ENCODE peak calls at places on chromosomes 13 and 19, in eight cellular contexts. J is DND-41; U is cardiac muscle cell; C is CD8-positive, alpha-beta T cell; F is heart left ventricle; Z is GM12878; G is Caco-2; I is endodermal cell. O is an unnamed sample.

GRCh38 chr13:46354143-46355087 is 32.6 kb downstream of the RUBCNL start:
- DNase-seq in J (no peak), U (no peak), C (no peak), F (no peak), Z (peak; percentile 53), G (no peak), I (no peak), O (peak; percentile 66)

GRCh38 chr13:96503481-96503880 is 413.6 kb downstream of the HS6ST3 start:
- DNase-seq in J (no peak), U (peak; percentile 9), C (no peak), F (no peak), Z (no peak), G (no peak), I (no peak), O (no peak)

GRCh38 chr13:57630661-57631606 is 610 bp upstream of the PCDH17 start:
- DNase-seq in J (no peak), U (peak; percentile 30), C (no peak), F (no peak), Z (no peak), G (no peak), I (peak; percentile 57), O (no peak)

GRCh38 chr19:16180611-16181010 is 4.6 kb upstream of the FAM32A start:
- DNase-seq in J (no peak), U (no peak), C (no peak), F (no peak), Z (no peak), G (peak; percentile 62), I (peak; percentile 66), O (no peak)

GRCh38 chr13:30907167-30907761 is 1.2 kb downstream of the MEDAG start:
- DNase-seq in J (no peak), U (no peak), C (no peak), F (peak; percentile 52), Z (no peak), G (no peak), I (no peak), O (no peak)

GRCh38 chr19:10678813-10679212 is 22.4 kb upstream of the QTRT1 start:
- DNase-seq in J (no peak), U (no peak), C (no peak), F (no peak), Z (no peak), G (no peak), I (no peak), O (no peak)

GRCh38 chr13:60931858-60932546 is 483.6 kb downstream of the PCDH20 start:
- DNase-seq in J (no peak), U (no peak), C (no peak), F (no peak), Z (no peak), G (no peak), I (no peak), O (no peak)

GRCh38 chr19:2294377-2295335 is 12.7 kb upstream of the PEAK3 start:
- DNase-seq in J (no peak), U (no peak), C (no peak), F (peak; percentile 60), Z (no peak), G (no peak), I (no peak), O (no peak)

GRCh38 chr13:69618393-69618792 is 489.2 kb upstream of the ATXN8OS start:
- DNase-seq in J (no peak), U (no peak), C (no peak), F (no peak), Z (no peak), G (no peak), I (no peak), O (no peak)

GRCh38 chr13:77691871-77692270 is 5.6 kb upstream of the SLAIN1 start:
- DNase-seq in J (no peak), U (no peak), C (no peak), F (no peak), Z (no peak), G (no peak), I (no peak), O (no peak)

GRCh38 chr19:2338055-2338615 is 9.7 kb downstream of the SPPL2B start:
- DNase-seq in J (no peak), U (no peak), C (no peak), F (no peak), Z (no peak), G (no peak), I (no peak), O (no peak)

GRCh38 chr19:23810496-23810895 is 51.8 kb upstream of the ZNF681 start:
- DNase-seq in J (no peak), U (no peak), C (no peak), F (no peak), Z (no peak), G (no peak), I (no peak), O (no peak)

GRCh38 chr19:38304866-38305429 is 897 bp downstream of the C19orf33 start:
- DNase-seq in J (no peak), U (peak; percentile 92), C (no peak), F (peak; percentile 72), Z (no peak), G (peak; percentile 93), I (peak; percentile 98), O (no peak)
- H3K4me3 ChIP-seq in J (no peak overlapping the region), U (no peak overlapping the region), C (no peak overlapping the region), F (peak overlapping the region; percentile 29), Z (no peak overlapping the region), G (peak overlapping the region; percentile 33), I (no peak overlapping the region), O (no peak overlapping the region)

DNA sequence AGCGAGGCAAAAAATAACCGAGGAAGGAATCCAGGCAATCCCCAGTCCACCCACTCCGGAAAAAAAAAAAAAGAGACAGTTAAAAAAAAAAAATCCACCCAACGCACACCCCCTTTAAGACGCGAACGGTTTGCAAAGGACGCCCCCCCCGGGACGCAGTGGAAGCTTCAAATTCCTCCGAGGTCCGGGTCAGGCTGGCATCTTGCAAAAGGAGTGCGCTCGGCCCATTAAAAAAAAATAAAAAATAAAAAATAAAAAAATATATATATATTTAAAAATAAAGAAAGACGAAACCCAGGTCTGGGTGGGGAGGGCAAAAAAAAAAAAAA is 235 bp upstream of the CACNA1A start:
- DNase-seq in J (no peak), U (peak; percentile 23), C (no peak), F (no peak), Z (no peak), G (no peak), I (no peak), O (no peak)
- TF ChIP-seq CTCF in J (no peak), U (no peak), C (no peak), F (no peak), Z (no peak), G (no peak), I (no peak), O (no peak)

GRCh38 chr19:49808762-49809154 is 4.3 kb downstream of the FUZ start:
- DNase-seq in J (peak; percentile 49), U (peak; percentile 97), C (peak; percentile 86), F (peak; percentile 97), Z (no peak), G (peak; percentile 96), I (peak; percentile 99), O (peak; percentile 87)
- H3K4me3 ChIP-seq in J (no peak overlapping the region), U (peak overlapping the region; percentile 32), C (peak overlapping the region; percentile 65), F (peak overlapping the region; percentile 90), Z (peak overlapping the region; percentile 60), G (peak overlapping the region; percentile 85), I (peak overlapping the region; percentile 69), O (peak overlapping the region; percentile 54)

GRCh38 chr13:111115841-111116500 is 861 bp downstream of the ARHGEF7 start:
- DNase-seq in J (no peak), U (peak; percentile 48), C (no peak), F (peak; percentile 76), Z (no peak), G (no peak), I (peak; percentile 67), O (no peak)
- TF ChIP-seq CTCF in J (no peak), U (no peak), C (no peak), F (no peak), Z (no peak), G (no peak), I (no peak), O (no peak)

DNA sequence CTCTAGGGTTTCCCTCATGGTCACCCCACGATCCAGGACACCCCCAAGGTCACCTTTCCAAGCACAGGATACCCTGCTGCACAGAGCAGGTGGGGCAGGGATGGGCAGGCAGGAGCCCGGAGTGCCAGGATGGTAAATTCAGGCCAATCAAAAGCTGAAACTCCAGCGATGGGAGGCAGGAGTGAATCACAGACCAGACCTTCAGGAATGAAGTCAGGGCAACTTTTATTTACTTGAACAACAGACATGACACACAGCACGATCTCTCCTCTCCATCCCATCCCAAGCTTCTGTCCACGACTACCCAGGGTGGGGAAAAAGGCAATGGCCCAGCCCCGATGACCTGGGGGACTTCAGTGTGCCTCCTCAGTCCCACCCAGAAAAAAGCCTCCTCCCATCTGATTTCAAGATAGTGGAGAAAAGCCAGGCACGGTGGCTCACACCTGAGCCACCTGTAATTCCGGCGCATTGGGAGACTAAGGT is 39.1 kb downstream of the ZSWIM4 start:
- DNase-seq in J (no peak), U (no peak), C (peak; percentile 11), F (no peak), Z (no peak), G (no peak), I (peak; percentile 50), O (no peak)
- H3K4me3 ChIP-seq in J (no peak overlapping the region), U (no peak overlapping the region), C (no peak overlapping the region), F (no peak overlapping the region), Z (peak overlapping the region; percentile 57), G (no peak overlapping the region), I (peak overlapping the region; percentile 53), O (no peak overlapping the region)

GRCh38 chr13:29596064-29596418 is 553 bp upstream of the SLC7A1 start:
- DNase-seq in J (no peak), U (no peak), C (no peak), F (no peak), Z (no peak), G (no peak), I (no peak), O (no peak)

GRCh38 chr13:29594710-29595379 is 643 bp downstream of the SLC7A1 start:
- DNase-seq in J (peak; percentile 65), U (peak; percentile 68), C (peak; percentile 57), F (peak; percentile 69), Z (no peak), G (peak; percentile 61), I (peak; percentile 72), O (peak; percentile 71)

GRCh38 chr13:29595380-29596063 is at the start of gene SLC7A1:
- DNase-seq in J (peak; percentile 87), U (peak; percentile 95), C (peak; percentile 74), F (peak; percentile 75), Z (peak; percentile 43), G (peak; percentile 88), I (peak; percentile 94), O (peak; percentile 94)

GRCh38 chr13:29593605-29594297 is 1.7 kb downstream of the SLC7A1 start:
- DNase-seq in J (no peak), U (no peak), C (no peak), F (no peak), Z (no peak), G (no peak), I (no peak), O (no peak)

DNA sequence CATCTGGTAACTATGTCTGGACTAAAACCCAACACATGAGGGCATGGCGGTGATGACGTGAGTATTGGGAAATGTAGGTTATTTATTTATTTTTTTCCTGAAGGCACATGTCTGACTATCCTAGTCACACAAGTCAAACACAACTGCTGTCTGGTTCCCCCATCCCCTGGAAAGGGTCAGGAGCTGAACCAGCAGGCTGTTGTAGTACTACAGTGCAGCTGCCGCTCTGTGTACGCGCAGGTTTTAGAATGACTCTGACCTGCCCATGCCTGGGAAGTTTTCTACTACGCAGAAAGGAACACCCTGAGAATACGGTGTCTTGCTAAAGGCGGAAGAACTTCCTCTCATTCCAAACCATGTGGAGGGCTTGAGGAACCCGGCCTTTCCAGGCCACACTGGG is 1.2 kb downstream of the SLC7A1 start:
- DNase-seq in J (peak; percentile 55), U (peak; percentile 40), C (peak; percentile 22), F (no peak), Z (peak; percentile 21), G (peak; percentile 78), I (peak; percentile 71), O (peak; percentile 74)
- TF ChIP-seq CTCF in J (no peak), U (no peak), C (no peak), F (no peak), Z (no peak), G (no peak), I (no peak), O (no peak)

O was measured in GM12865.